ENCODE peak calls at places on chromosomes 13 and 19, in five cellular contexts. One of them, this sample, is unnamed.

GRCh38 chr19:31312629-31313244 is 36.5 kb downstream of the TSHZ3 start:
- DNase-seq in IMR-90: no peak
- DNase-seq in hepatocyte: no peak
- DNase-seq in activated B cell treated with CpG ODN at 0.5 μM for 24 hours: no peak
- DNase-seq in A549: no peak
- DNase-seq in this sample: no peak

GRCh38 chr19:2034729-2035589 is 16.1 kb downstream of the MKNK2 start:
- DNase-seq in IMR-90: peak
- DNase-seq in hepatocyte: peak
- DNase-seq in activated B cell treated with CpG ODN at 0.5 μM for 24 hours: peak
- DNase-seq in A549: no peak
- DNase-seq in this sample: peak

GRCh38 chr19:3867971-3868769 is 668 bp downstream of the ZFR2 start:
- DNase-seq in A549: no peak
- DNase-seq in hepatocyte: no peak
- DNase-seq in activated B cell treated with CpG ODN at 0.5 μM for 24 hours: no peak
- DNase-seq in IMR-90: no peak
- DNase-seq in this sample: no peak

GRCh38 chr13:73299787-73300186 is 241.0 kb downstream of the KLF5 start:
- DNase-seq in activated B cell treated with CpG ODN at 0.5 μM for 24 hours: no peak
- DNase-seq in A549: no peak
- DNase-seq in IMR-90: peak
- DNase-seq in hepatocyte: no peak
- DNase-seq in this sample: no peak

GRCh38 chr19:55368701-55369563 is 1.3 kb downstream of the IL11 start:
- DNase-seq in A549: no peak
- DNase-seq in IMR-90: peak
- DNase-seq in hepatocyte: peak
- DNase-seq in activated B cell treated with CpG ODN at 0.5 μM for 24 hours: no peak
- DNase-seq in this sample: no peak

GRCh38 chr13:50909605-50910482 is at the start of gene RNASEH2B:
- DNase-seq in activated B cell treated with CpG ODN at 0.5 μM for 24 hours: peak
- DNase-seq in IMR-90: peak
- DNase-seq in hepatocyte: peak
- DNase-seq in A549: peak
- DNase-seq in this sample: peak

GRCh38 chr13:31848621-31849020 is 109.3 kb downstream of the RXFP2 start:
- DNase-seq in activated B cell treated with CpG ODN at 0.5 μM for 24 hours: no peak
- DNase-seq in hepatocyte: no peak
- DNase-seq in IMR-90: no peak
- DNase-seq in A549: no peak
- DNase-seq in this sample: no peak

GRCh38 chr13:112619730-112620639 is 32.0 kb upstream of the TUBGCP3 start:
- DNase-seq in activated B cell treated with CpG ODN at 0.5 μM for 24 hours: no peak
- DNase-seq in hepatocyte: peak
- DNase-seq in A549: no peak
- DNase-seq in IMR-90: no peak
- DNase-seq in this sample: no peak

GRCh38 chr13:57824121-57824520 is 192.6 kb downstream of the PCDH17 start:
- DNase-seq in hepatocyte: peak
- DNase-seq in IMR-90: no peak
- DNase-seq in A549: no peak
- DNase-seq in activated B cell treated with CpG ODN at 0.5 μM for 24 hours: no peak
- DNase-seq in this sample: no peak

GRCh38 chr13:109383683-109384082 is 402.7 kb downstream of the IRS2 start:
- DNase-seq in hepatocyte: peak
- DNase-seq in activated B cell treated with CpG ODN at 0.5 μM for 24 hours: no peak
- DNase-seq in IMR-90: peak
- DNase-seq in A549: no peak
- DNase-seq in this sample: no peak

GRCh38 chr13:95524270-95524901 is 28.1 kb upstream of the CLDN10 start:
- DNase-seq in activated B cell treated with CpG ODN at 0.5 μM for 24 hours: no peak
- DNase-seq in IMR-90: no peak
- DNase-seq in A549: no peak
- DNase-seq in hepatocyte: no peak
- DNase-seq in this sample: no peak

GRCh38 chr19:5679289-5680082 is 830 bp downstream of the MICOS13 start:
- DNase-seq in A549: no peak
- DNase-seq in IMR-90: no peak
- DNase-seq in activated B cell treated with CpG ODN at 0.5 μM for 24 hours: no peak
- DNase-seq in hepatocyte: peak
- DNase-seq in this sample: no peak

GRCh38 chr19:55241143-55241934 is 12.8 kb upstream of the TMEM86B start:
- DNase-seq in activated B cell treated with CpG ODN at 0.5 μM for 24 hours: no peak
- DNase-seq in A549: no peak
- DNase-seq in IMR-90: no peak
- DNase-seq in hepatocyte: no peak
- DNase-seq in this sample: no peak

GRCh38 chr19:7676854-7677253 is at the start of gene MCEMP1:
- DNase-seq in hepatocyte: no peak
- DNase-seq in activated B cell treated with CpG ODN at 0.5 μM for 24 hours: no peak
- DNase-seq in IMR-90: no peak
- DNase-seq in A549: no peak
- DNase-seq in this sample: no peak

GRCh38 chr19:7677664-7678311 is 898 bp downstream of the MCEMP1 start:
- DNase-seq in A549: no peak
- DNase-seq in activated B cell treated with CpG ODN at 0.5 μM for 24 hours: no peak
- DNase-seq in hepatocyte: no peak
- DNase-seq in IMR-90: no peak
- DNase-seq in this sample: peak

GRCh38 chr19:7679771-7680605 is 645 bp upstream of the TRAPPC5 start:
- DNase-seq in hepatocyte: no peak
- DNase-seq in activated B cell treated with CpG ODN at 0.5 μM for 24 hours: no peak
- DNase-seq in A549: no peak
- DNase-seq in IMR-90: no peak
- DNase-seq in this sample: no peak

GRCh38 chr19:7680606-7681335 is at the start of gene TRAPPC5:
- DNase-seq in hepatocyte: peak
- DNase-seq in IMR-90: peak
- DNase-seq in A549: peak
- DNase-seq in activated B cell treated with CpG ODN at 0.5 μM for 24 hours: peak
- DNase-seq in this sample: peak

DNA sequence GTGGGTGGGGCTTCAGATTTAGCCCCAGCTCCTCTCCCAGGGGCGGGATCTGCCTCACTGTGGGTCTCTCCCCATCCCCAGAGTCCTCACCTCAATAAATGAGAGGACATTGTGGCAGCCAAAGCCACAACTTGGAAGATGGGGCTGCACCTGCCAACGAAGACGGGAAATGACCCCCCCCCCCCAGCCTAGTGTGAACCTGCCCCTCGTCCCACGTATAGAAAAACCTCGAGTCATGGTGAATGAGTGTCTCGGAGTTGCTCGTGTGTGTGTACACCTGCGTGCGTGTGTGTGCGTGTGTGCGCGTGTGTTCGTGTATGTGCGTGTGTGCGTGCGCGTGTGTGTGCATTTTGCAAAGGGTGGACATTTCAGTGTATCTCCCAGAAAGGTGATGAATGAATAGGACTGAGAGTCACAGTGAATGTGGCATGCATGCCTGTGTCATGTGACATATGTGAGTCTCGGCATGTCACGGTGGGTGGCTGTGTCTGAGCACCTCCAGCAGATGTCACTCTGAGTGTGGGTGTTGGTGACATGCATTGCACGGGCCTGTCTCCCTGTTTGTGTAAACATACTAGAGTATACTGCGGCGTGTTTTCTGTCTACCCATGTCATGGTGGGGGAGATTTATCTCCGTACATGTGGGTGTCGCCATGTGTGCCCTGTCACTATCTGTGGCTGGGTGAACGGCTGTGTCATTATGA is 1.5 kb upstream of the TRAPPC5 start:
- DNase-seq in A549: no peak
- DNase-seq in activated B cell treated with CpG ODN at 0.5 μM for 24 hours: peak
- DNase-seq in IMR-90: no peak
- DNase-seq in hepatocyte: no peak
- DNase-seq in this sample: peak
- TF ChIP-seq CTCF in A549: no peak
- TF ChIP-seq CTCF in activated B cell treated with CpG ODN at 0.5 μM for 24 hours: no peak
- TF ChIP-seq CTCF in IMR-90: no peak
- TF ChIP-seq CTCF in hepatocyte: no peak
- TF ChIP-seq CTCF in this sample: peak

DNA sequence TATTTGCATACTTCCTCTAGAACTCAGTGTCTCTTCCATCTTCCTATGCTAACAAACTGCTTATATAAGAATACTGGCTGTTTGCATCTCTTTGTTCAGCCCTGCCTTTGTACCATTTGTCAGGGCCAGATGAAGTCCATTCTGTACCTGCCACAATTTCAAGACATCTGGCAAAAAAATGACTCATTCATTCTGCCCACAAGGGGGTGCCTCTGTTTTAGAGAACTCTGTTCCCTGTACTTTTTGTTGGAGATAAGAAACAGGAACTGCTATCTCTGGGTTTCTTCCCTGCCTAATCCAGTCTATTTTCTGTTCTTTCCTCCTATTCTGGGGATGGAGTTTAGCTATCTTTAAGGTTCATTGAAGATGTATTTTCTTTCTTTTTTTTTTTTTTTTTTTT is 23.0 kb downstream of the ZNF568 start:
- DNase-seq in hepatocyte: no peak
- DNase-seq in A549: no peak
- DNase-seq in IMR-90: no peak
- DNase-seq in activated B cell treated with CpG ODN at 0.5 μM for 24 hours: no peak
- DNase-seq in this sample: no peak
- TF ChIP-seq CTCF in hepatocyte: no peak
- TF ChIP-seq CTCF in A549: no peak
- TF ChIP-seq CTCF in IMR-90: no peak
- TF ChIP-seq CTCF in activated B cell treated with CpG ODN at 0.5 μM for 24 hours: no peak
- TF ChIP-seq CTCF in this sample: no peak

DNA sequence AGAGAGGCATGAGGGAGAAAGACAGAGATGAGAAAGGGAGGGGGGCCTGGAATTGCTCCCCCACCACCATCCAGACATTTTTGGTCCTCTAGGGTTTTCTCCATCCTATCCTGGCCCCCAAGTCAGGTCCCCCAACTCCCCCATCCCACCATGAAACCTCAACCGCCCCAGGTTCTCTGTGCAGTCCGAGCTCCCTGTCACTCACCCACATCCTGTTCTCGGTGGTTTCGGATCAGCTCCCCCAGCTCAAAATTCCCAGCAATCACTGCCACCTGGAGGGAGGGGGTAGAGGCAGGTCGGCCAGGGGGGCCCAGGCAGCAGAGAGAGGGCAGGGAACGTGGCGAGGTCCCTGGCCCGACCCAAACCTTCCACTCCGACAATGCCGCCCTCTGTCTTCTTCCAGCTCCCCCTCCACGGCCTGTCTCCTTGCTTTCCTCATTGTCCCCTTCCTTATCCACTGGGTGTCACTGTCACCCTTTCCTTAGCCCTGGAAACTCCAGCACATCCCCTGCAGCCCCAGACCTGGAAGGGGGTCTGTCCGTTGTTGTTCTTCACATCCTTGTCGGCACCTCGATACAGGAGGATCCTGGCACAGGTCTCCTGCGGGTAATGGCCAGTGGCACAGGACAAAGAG is 15.6 kb downstream of the SHANK1 start:
- DNase-seq in hepatocyte: no peak
- DNase-seq in A549: peak
- DNase-seq in IMR-90: no peak
- DNase-seq in activated B cell treated with CpG ODN at 0.5 μM for 24 hours: no peak
- DNase-seq in this sample: no peak
- TF ChIP-seq CTCF in hepatocyte: peak
- TF ChIP-seq CTCF in A549: peak
- TF ChIP-seq CTCF in IMR-90: peak
- TF ChIP-seq CTCF in activated B cell treated with CpG ODN at 0.5 μM for 24 hours: no peak
- TF ChIP-seq CTCF in this sample: no peak

DNA sequence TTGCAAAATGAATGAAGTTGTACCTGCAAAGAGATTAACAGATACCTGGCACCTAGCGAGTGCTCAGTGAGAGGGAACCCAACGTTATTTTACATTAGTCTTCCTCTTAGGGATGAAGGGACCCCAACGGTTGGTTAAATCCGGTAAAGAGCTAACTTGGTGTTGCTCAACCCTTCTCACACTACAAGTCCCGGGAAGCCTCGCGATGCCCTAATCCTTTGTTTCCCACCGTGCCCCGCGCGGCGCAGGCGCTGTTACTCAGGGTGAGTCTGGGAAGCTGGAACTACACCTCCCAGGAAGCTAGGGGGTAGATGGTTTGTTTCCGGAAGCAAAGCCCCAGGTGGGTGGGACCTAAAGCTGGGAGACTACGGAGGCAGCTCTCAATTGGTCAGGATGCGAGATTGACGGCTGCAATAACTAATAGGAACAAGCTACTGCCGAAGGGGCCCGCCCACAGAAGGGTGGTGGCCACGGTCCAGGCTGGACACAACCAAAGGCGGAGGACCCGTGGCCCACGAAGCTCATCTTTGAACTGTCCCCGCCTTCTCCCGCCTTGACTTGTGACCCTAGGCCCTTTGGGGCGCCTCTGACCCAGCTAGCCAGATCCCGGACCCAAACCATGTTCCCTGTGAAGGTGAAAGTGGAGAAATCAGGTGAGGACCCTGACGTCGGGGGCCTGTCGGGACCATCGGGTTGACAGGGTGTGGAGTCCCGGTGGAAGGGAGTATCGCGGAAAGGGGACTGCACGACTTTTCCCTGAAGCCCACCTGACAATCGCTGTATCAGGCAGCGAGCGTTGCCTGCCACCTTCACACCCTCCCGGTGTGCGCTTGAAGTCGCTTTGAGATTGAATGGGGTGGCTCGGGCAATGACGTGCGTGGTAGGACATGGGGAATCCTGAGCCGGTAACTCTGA is at the start of gene LIN37:
- DNase-seq in activated B cell treated with CpG ODN at 0.5 μM for 24 hours: peak
- DNase-seq in IMR-90: peak
- DNase-seq in hepatocyte: peak
- DNase-seq in A549: peak
- DNase-seq in this sample: peak
- TF ChIP-seq CTCF in activated B cell treated with CpG ODN at 0.5 μM for 24 hours: no peak
- TF ChIP-seq CTCF in IMR-90: no peak
- TF ChIP-seq CTCF in hepatocyte: no peak
- TF ChIP-seq CTCF in A549: no peak
- TF ChIP-seq CTCF in this sample: no peak

GRCh38 chr19:52039169-52039568 is 9.5 kb downstream of the ZNF432 start:
- DNase-seq in IMR-90: no peak
- DNase-seq in A549: no peak
- DNase-seq in activated B cell treated with CpG ODN at 0.5 μM for 24 hours: no peak
- DNase-seq in hepatocyte: no peak
- DNase-seq in this sample: no peak
- TF ChIP-seq CTCF in IMR-90: no peak
- TF ChIP-seq CTCF in A549: no peak
- TF ChIP-seq CTCF in activated B cell treated with CpG ODN at 0.5 μM for 24 hours: no peak
- TF ChIP-seq CTCF in hepatocyte: no peak
- TF ChIP-seq CTCF in this sample: no peak

GRCh38 chr13:20703785-20704458 is 423 bp downstream of the IL17D start:
- DNase-seq in activated B cell treated with CpG ODN at 0.5 μM for 24 hours: peak
- DNase-seq in hepatocyte: peak
- DNase-seq in IMR-90: peak
- DNase-seq in A549: peak
- DNase-seq in this sample: peak
- TF ChIP-seq CTCF in activated B cell treated with CpG ODN at 0.5 μM for 24 hours: no peak
- TF ChIP-seq CTCF in hepatocyte: peak
- TF ChIP-seq CTCF in IMR-90: peak
- TF ChIP-seq CTCF in A549: peak
- TF ChIP-seq CTCF in this sample: peak

This sample was measured in CD14-positive monocyte.